ENCODE peak calls at places on chromosomes 1 and 21, in five cellular contexts. K is kidney, L is OCI-M1, T is HEK293T, W is Daoy. J is an unnamed sample.

GRCh38 chr1:20681999-20682398 is 20.8 kb upstream of the DDOST start:
- DNase-seq in K (no peak), L (no peak), T (no peak), W (no peak), J (no peak)

GRCh38 chr1:161172349-161172748 is 5.0 kb downstream of the B4GALT3 start:
- DNase-seq in K (no peak), L (no peak), T (no peak), W (no peak), J (no peak)

GRCh38 chr1:223048026-223048425 is 95.0 kb downstream of the TLR5 start:
- DNase-seq in K (no peak), L (no peak), T (no peak), W (no peak), J (peak)

GRCh38 chr1:57278558-57278957 is 145.3 kb downstream of the DAB1 start:
- DNase-seq in K (no peak), L (no peak), T (no peak), W (no peak), J (no peak)

GRCh38 chr21:26756491-26757159 is 88.6 kb downstream of the ADAMTS1 start:
- DNase-seq in K (no peak), L (no peak), T (no peak), W (peak), J (no peak)

GRCh38 chr1:110150330-110151174 is at the start of gene SLC6A17:
- DNase-seq in K (no peak), L (no peak), T (peak), W (peak), J (peak)

GRCh38 chr1:163130250-163130856 is 61.2 kb downstream of the RGS4 start:
- DNase-seq in K (no peak), L (no peak), T (no peak), W (no peak), J (no peak)

GRCh38 chr1:95084317-95085176 is 11.8 kb upstream of the ALG14 start:
- DNase-seq in K (no peak), L (peak), T (peak), W (peak), J (peak)

GRCh38 chr1:227037121-227037520 is 97.0 kb downstream of the COQ8A start:
- DNase-seq in K (no peak), L (no peak), T (no peak), W (no peak), J (no peak)

GRCh38 chr21:43865471-43866181 is 603 bp downstream of the AGPAT3 start:
- DNase-seq in K (no peak), L (peak), T (peak), W (peak), J (peak)